ENCODE peak calls at places on chromosomes 1 and 21, in ten cellular contexts. One of them, this sample, is unnamed.

GRCh38 chr1:79667848-79668696 is 661.5 kb upstream of the ADGRL4 start:
- DNase-seq in heart right ventricle: no peak
- DNase-seq in H9: no peak
- DNase-seq in Calu3: no peak
- DNase-seq in left ventricle myocardium inferior: no peak
- DNase-seq in dorsolateral prefrontal cortex: no peak
- DNase-seq in fibroblast of pulmonary artery: no peak
- DNase-seq in BE2C: no peak
- DNase-seq in testis: no peak
- DNase-seq in osteoblast: no peak
- DNase-seq in this sample: no peak

GRCh38 chr1:3570081-3570986 is 41.0 kb downstream of the MEGF6 start:
- DNase-seq in heart right ventricle: no peak
- DNase-seq in H9: no peak
- DNase-seq in Calu3: no peak
- DNase-seq in left ventricle myocardium inferior: no peak
- DNase-seq in dorsolateral prefrontal cortex: no peak
- DNase-seq in fibroblast of pulmonary artery: no peak
- DNase-seq in BE2C: no peak
- DNase-seq in testis: no peak
- DNase-seq in osteoblast: no peak
- DNase-seq in this sample: peak; percentile 72

GRCh38 chr1:52403566-52404115 is 582 bp downstream of the ORC1 start:
- DNase-seq in heart right ventricle: no peak
- DNase-seq in H9: peak; percentile 81
- DNase-seq in Calu3: peak; percentile 35
- DNase-seq in left ventricle myocardium inferior: no peak
- DNase-seq in dorsolateral prefrontal cortex: no peak
- DNase-seq in fibroblast of pulmonary artery: peak; percentile 78
- DNase-seq in BE2C: peak; percentile 17
- DNase-seq in testis: peak; percentile 16
- DNase-seq in osteoblast: peak; percentile 83
- DNase-seq in this sample: no peak

GRCh38 chr21:29072873-29073221 is 601 bp downstream of the CCT8 start:
- DNase-seq in heart right ventricle: no peak
- DNase-seq in H9: no peak
- DNase-seq in Calu3: no peak
- DNase-seq in left ventricle myocardium inferior: no peak
- DNase-seq in dorsolateral prefrontal cortex: no peak
- DNase-seq in fibroblast of pulmonary artery: peak; percentile 49
- DNase-seq in BE2C: peak; percentile 17
- DNase-seq in testis: no peak
- DNase-seq in osteoblast: peak; percentile 62
- DNase-seq in this sample: no peak

GRCh38 chr1:163056832-163057231 is 12.3 kb upstream of the RGS4 start:
- DNase-seq in heart right ventricle: no peak
- DNase-seq in H9: no peak
- DNase-seq in Calu3: no peak
- DNase-seq in left ventricle myocardium inferior: no peak
- DNase-seq in dorsolateral prefrontal cortex: no peak
- DNase-seq in fibroblast of pulmonary artery: peak; percentile 69
- DNase-seq in BE2C: no peak
- DNase-seq in testis: no peak
- DNase-seq in osteoblast: no peak
- DNase-seq in this sample: no peak

GRCh38 chr1:14987829-14988603 is 165.5 kb upstream of the TMEM51 start:
- DNase-seq in heart right ventricle: peak; percentile 25
- DNase-seq in H9: no peak
- DNase-seq in Calu3: no peak
- DNase-seq in left ventricle myocardium inferior: peak; percentile 53
- DNase-seq in dorsolateral prefrontal cortex: no peak
- DNase-seq in fibroblast of pulmonary artery: no peak
- DNase-seq in BE2C: no peak
- DNase-seq in testis: peak; percentile 55
- DNase-seq in osteoblast: peak; percentile 87
- DNase-seq in this sample: no peak

GRCh38 chr1:103561612-103562395 is 9.6 kb upstream of the AMY2B start:
- DNase-seq in heart right ventricle: no peak
- DNase-seq in H9: no peak
- DNase-seq in Calu3: no peak
- DNase-seq in left ventricle myocardium inferior: no peak
- DNase-seq in dorsolateral prefrontal cortex: no peak
- DNase-seq in fibroblast of pulmonary artery: peak; percentile 63
- DNase-seq in BE2C: no peak
- DNase-seq in testis: no peak
- DNase-seq in osteoblast: peak; percentile 45
- DNase-seq in this sample: no peak

GRCh38 chr21:36063375-36064084 is 3.2 kb upstream of the SETD4 start:
- DNase-seq in heart right ventricle: no peak
- DNase-seq in H9: no peak
- DNase-seq in Calu3: no peak
- DNase-seq in left ventricle myocardium inferior: no peak
- DNase-seq in dorsolateral prefrontal cortex: no peak
- DNase-seq in fibroblast of pulmonary artery: no peak
- DNase-seq in BE2C: no peak
- DNase-seq in testis: no peak
- DNase-seq in osteoblast: no peak
- DNase-seq in this sample: no peak

DNA sequence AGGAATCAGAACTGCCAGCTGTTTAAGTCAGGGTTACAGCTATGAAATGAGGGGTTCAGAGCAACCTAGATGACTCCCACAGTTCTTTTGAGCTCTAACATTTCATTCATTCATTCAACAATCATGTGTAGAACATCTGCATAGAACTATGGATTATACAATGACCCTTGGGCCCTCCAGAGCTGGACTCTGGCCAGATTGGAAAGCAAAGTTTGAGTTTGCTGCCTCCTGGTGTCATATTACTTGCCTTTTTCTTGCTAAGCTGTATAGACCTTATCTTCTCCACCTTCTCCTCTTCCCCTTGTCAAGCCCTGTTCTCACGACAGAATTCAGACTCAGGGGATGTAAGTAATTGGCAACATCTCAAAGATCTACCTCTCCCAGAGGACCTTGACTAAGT is 4.0 kb downstream of the CASQ2 start:
- DNase-seq in heart right ventricle: no peak
- DNase-seq in H9: no peak
- DNase-seq in Calu3: peak; percentile 64
- DNase-seq in left ventricle myocardium inferior: no peak
- DNase-seq in dorsolateral prefrontal cortex: no peak
- DNase-seq in fibroblast of pulmonary artery: peak; percentile 42
- DNase-seq in BE2C: peak; percentile 42
- DNase-seq in testis: no peak
- DNase-seq in osteoblast: no peak
- DNase-seq in this sample: no peak
- TF ChIP-seq CTCF in heart right ventricle: peak; percentile 63
- TF ChIP-seq CTCF in H9: peak; percentile 69
- TF ChIP-seq CTCF in Calu3: no peak
- TF ChIP-seq CTCF in left ventricle myocardium inferior: peak; percentile 58
- TF ChIP-seq CTCF in dorsolateral prefrontal cortex: peak; percentile 13
- TF ChIP-seq CTCF in fibroblast of pulmonary artery: peak; percentile 46
- TF ChIP-seq CTCF in BE2C: peak; percentile 50
- TF ChIP-seq CTCF in testis: no peak
- TF ChIP-seq CTCF in osteoblast: peak; percentile 53
- TF ChIP-seq CTCF in this sample: peak; percentile 46

GRCh38 chr1:77412069-77412793 is 130.4 kb downstream of the AK5 start:
- DNase-seq in heart right ventricle: no peak
- DNase-seq in H9: no peak
- DNase-seq in Calu3: peak; percentile 17
- DNase-seq in left ventricle myocardium inferior: no peak
- DNase-seq in dorsolateral prefrontal cortex: no peak
- DNase-seq in fibroblast of pulmonary artery: peak; percentile 73
- DNase-seq in BE2C: no peak
- DNase-seq in testis: no peak
- DNase-seq in osteoblast: no peak
- DNase-seq in this sample: no peak

GRCh38 chr1:77405186-77405585 is 123.4 kb downstream of the AK5 start:
- DNase-seq in heart right ventricle: no peak
- DNase-seq in H9: no peak
- DNase-seq in Calu3: no peak
- DNase-seq in left ventricle myocardium inferior: no peak
- DNase-seq in dorsolateral prefrontal cortex: no peak
- DNase-seq in fibroblast of pulmonary artery: no peak
- DNase-seq in BE2C: no peak
- DNase-seq in testis: no peak
- DNase-seq in osteoblast: no peak
- DNase-seq in this sample: no peak

GRCh38 chr1:77401384-77401783 is 119.6 kb downstream of the AK5 start:
- DNase-seq in heart right ventricle: no peak
- DNase-seq in H9: no peak
- DNase-seq in Calu3: no peak
- DNase-seq in left ventricle myocardium inferior: no peak
- DNase-seq in dorsolateral prefrontal cortex: no peak
- DNase-seq in fibroblast of pulmonary artery: no peak
- DNase-seq in BE2C: no peak
- DNase-seq in testis: no peak
- DNase-seq in osteoblast: no peak
- DNase-seq in this sample: no peak

GRCh38 chr1:77407738-77408375 is 126.0 kb downstream of the AK5 start:
- DNase-seq in heart right ventricle: no peak
- DNase-seq in H9: no peak
- DNase-seq in Calu3: no peak
- DNase-seq in left ventricle myocardium inferior: no peak
- DNase-seq in dorsolateral prefrontal cortex: no peak
- DNase-seq in fibroblast of pulmonary artery: no peak
- DNase-seq in BE2C: no peak
- DNase-seq in testis: no peak
- DNase-seq in osteoblast: no peak
- DNase-seq in this sample: no peak

DNA sequence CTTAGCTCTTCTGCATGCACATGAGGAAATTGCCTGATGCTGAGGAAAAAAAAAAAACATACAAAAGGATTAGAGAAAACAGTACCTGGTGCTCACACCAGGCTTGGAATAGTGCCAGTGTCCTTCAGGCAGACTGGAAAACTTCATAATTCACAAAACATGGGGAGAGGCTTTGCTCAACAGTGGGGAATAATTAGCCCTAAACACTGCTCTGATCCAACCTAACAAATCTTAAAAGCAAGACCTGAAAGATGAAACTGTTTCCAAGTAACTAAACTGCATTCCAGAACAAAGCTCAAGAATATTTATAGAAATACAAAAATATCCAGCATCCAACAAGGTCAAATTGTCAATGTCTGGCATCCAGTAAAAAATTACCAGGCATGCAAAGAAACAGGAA is 124.8 kb downstream of the AK5 start:
- DNase-seq in heart right ventricle: no peak
- DNase-seq in H9: no peak
- DNase-seq in Calu3: no peak
- DNase-seq in left ventricle myocardium inferior: no peak
- DNase-seq in dorsolateral prefrontal cortex: no peak
- DNase-seq in fibroblast of pulmonary artery: peak; percentile 29
- DNase-seq in BE2C: peak; percentile 19
- DNase-seq in testis: no peak
- DNase-seq in osteoblast: no peak
- DNase-seq in this sample: no peak
- TF ChIP-seq CTCF in heart right ventricle: no peak
- TF ChIP-seq CTCF in H9: no peak
- TF ChIP-seq CTCF in Calu3: no peak
- TF ChIP-seq CTCF in left ventricle myocardium inferior: no peak
- TF ChIP-seq CTCF in dorsolateral prefrontal cortex: no peak
- TF ChIP-seq CTCF in fibroblast of pulmonary artery: no peak
- TF ChIP-seq CTCF in BE2C: no peak
- TF ChIP-seq CTCF in testis: no peak
- TF ChIP-seq CTCF in osteoblast: no peak
- TF ChIP-seq CTCF in this sample: no peak

GRCh38 chr1:170095976-170096725 is 21.7 kb upstream of the KIFAP3 start:
- DNase-seq in heart right ventricle: no peak
- DNase-seq in H9: no peak
- DNase-seq in Calu3: no peak
- DNase-seq in left ventricle myocardium inferior: no peak
- DNase-seq in dorsolateral prefrontal cortex: no peak
- DNase-seq in fibroblast of pulmonary artery: no peak
- DNase-seq in BE2C: no peak
- DNase-seq in testis: no peak
- DNase-seq in osteoblast: peak; percentile 26
- DNase-seq in this sample: no peak
- TF ChIP-seq CTCF in heart right ventricle: no peak
- TF ChIP-seq CTCF in H9: no peak
- TF ChIP-seq CTCF in Calu3: no peak
- TF ChIP-seq CTCF in left ventricle myocardium inferior: no peak
- TF ChIP-seq CTCF in dorsolateral prefrontal cortex: no peak
- TF ChIP-seq CTCF in fibroblast of pulmonary artery: no peak
- TF ChIP-seq CTCF in BE2C: no peak
- TF ChIP-seq CTCF in testis: no peak
- TF ChIP-seq CTCF in osteoblast: no peak
- TF ChIP-seq CTCF in this sample: no peak

GRCh38 chr1:179108644-179109043 is 26.8 kb downstream of the TOR3A start:
- DNase-seq in heart right ventricle: no peak
- DNase-seq in H9: no peak
- DNase-seq in Calu3: no peak
- DNase-seq in left ventricle myocardium inferior: no peak
- DNase-seq in dorsolateral prefrontal cortex: no peak
- DNase-seq in fibroblast of pulmonary artery: no peak
- DNase-seq in BE2C: no peak
- DNase-seq in testis: no peak
- DNase-seq in osteoblast: peak; percentile 39
- DNase-seq in this sample: no peak

GRCh38 chr1:179104851-179105250 is 23.0 kb downstream of the TOR3A start:
- DNase-seq in heart right ventricle: no peak
- DNase-seq in H9: no peak
- DNase-seq in Calu3: no peak
- DNase-seq in left ventricle myocardium inferior: no peak
- DNase-seq in dorsolateral prefrontal cortex: no peak
- DNase-seq in fibroblast of pulmonary artery: no peak
- DNase-seq in BE2C: no peak
- DNase-seq in testis: no peak
- DNase-seq in osteoblast: no peak
- DNase-seq in this sample: no peak

GRCh38 chr1:179107706-179108629 is 26.1 kb downstream of the TOR3A start:
- DNase-seq in heart right ventricle: no peak
- DNase-seq in H9: no peak
- DNase-seq in Calu3: no peak
- DNase-seq in left ventricle myocardium inferior: no peak
- DNase-seq in dorsolateral prefrontal cortex: no peak
- DNase-seq in fibroblast of pulmonary artery: no peak
- DNase-seq in BE2C: peak; percentile 24
- DNase-seq in testis: no peak
- DNase-seq in osteoblast: no peak
- DNase-seq in this sample: no peak

GRCh38 chr1:179103999-179104398 is 22.1 kb downstream of the TOR3A start:
- DNase-seq in heart right ventricle: no peak
- DNase-seq in H9: no peak
- DNase-seq in Calu3: no peak
- DNase-seq in left ventricle myocardium inferior: no peak
- DNase-seq in dorsolateral prefrontal cortex: no peak
- DNase-seq in fibroblast of pulmonary artery: no peak
- DNase-seq in BE2C: no peak
- DNase-seq in testis: no peak
- DNase-seq in osteoblast: no peak
- DNase-seq in this sample: no peak

DNA sequence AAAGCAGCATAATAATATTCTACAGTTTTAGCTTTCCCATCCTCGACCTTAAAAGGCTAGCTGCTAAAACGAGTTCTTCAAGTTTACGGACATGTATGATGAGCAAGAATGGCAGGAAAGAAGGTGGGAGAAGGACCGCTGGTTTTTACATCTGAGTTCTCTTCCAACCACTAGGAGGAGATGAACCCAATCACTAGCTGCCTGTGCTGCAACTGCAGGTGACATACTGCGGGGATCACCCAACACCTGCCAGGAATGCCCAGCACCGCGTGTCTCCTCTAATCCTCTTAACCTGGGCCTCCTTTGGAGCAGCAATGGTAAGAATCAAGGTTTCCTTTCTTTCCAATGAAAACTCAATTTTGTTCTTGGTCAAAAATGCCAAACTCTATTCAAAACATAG is 23.5 kb downstream of the TOR3A start:
- DNase-seq in heart right ventricle: no peak
- DNase-seq in H9: peak; percentile 81
- DNase-seq in Calu3: no peak
- DNase-seq in left ventricle myocardium inferior: no peak
- DNase-seq in dorsolateral prefrontal cortex: no peak
- DNase-seq in fibroblast of pulmonary artery: no peak
- DNase-seq in BE2C: no peak
- DNase-seq in testis: no peak
- DNase-seq in osteoblast: no peak
- DNase-seq in this sample: no peak
- TF ChIP-seq CTCF in heart right ventricle: no peak
- TF ChIP-seq CTCF in H9: peak; percentile 79
- TF ChIP-seq CTCF in Calu3: peak; percentile 51
- TF ChIP-seq CTCF in left ventricle myocardium inferior: peak; percentile 39
- TF ChIP-seq CTCF in dorsolateral prefrontal cortex: no peak
- TF ChIP-seq CTCF in fibroblast of pulmonary artery: peak; percentile 41
- TF ChIP-seq CTCF in BE2C: peak; percentile 52
- TF ChIP-seq CTCF in testis: no peak
- TF ChIP-seq CTCF in osteoblast: peak; percentile 42
- TF ChIP-seq CTCF in this sample: peak; percentile 22